ENCODE peak calls at places on chromosomes 7 and 10, in seven cellular contexts. L, F, X, D, W, Z and Q are unnamed samples.

GRCh38 chr10:17779761-17780160 is 27.8 kb downstream of the TMEM236 start:
- DNase-seq in L (no peak), F (no peak), X (no peak), D (no peak), W (no peak), Z (no peak), Q (no peak)

GRCh38 chr7:105454921-105455320 is 66.2 kb upstream of the SRPK2 start:
- DNase-seq in L (no peak), F (no peak), X (no peak), D (no peak), W (no peak), Z (no peak), Q (no peak)

GRCh38 chr10:90276894-90277447 is 575.6 kb downstream of the KIF20B start:
- DNase-seq in L (no peak), F (no peak), X (no peak), D (no peak), W (no peak), Z (no peak), Q (no peak)

GRCh38 chr7:142412551-142413193 is 154.8 kb upstream of the PRSS58 start:
- DNase-seq in L (peak), F (peak), X (no peak), D (no peak), W (peak), Z (peak), Q (peak)

GRCh38 chr7:157248659-157249058 is 88.1 kb upstream of the DNAJB6 start:
- DNase-seq in L (no peak), F (no peak), X (no peak), D (no peak), W (no peak), Z (no peak), Q (no peak)

GRCh38 chr7:27586825-27587224 is 75.9 kb downstream of the HIBADH start:
- DNase-seq in L (no peak), F (no peak), X (no peak), D (no peak), W (peak), Z (no peak), Q (no peak)

GRCh38 chr10:17216217-17216900 is 11.7 kb upstream of the VIM start:
- DNase-seq in L (peak), F (no peak), X (no peak), D (no peak), W (peak), Z (peak), Q (peak)

GRCh38 chr10:70478191-70479160 is at the start of gene PALD1:
- DNase-seq in L (peak), F (peak), X (peak), D (peak), W (peak), Z (peak), Q (no peak)

GRCh38 chr10:73060738-73061635 is 35.7 kb downstream of the P4HA1 start:
- DNase-seq in L (no peak), F (no peak), X (no peak), D (no peak), W (no peak), Z (no peak), Q (no peak)

GRCh38 chr7:140304071-140304799 is 94.1 kb downstream of the SLC37A3 start:
- DNase-seq in L (no peak), F (no peak), X (no peak), D (no peak), W (no peak), Z (no peak), Q (no peak)

GRCh38 chr10:69088801-69089501 is 1.0 kb downstream of the SRGN start:
- DNase-seq in L (peak), F (no peak), X (no peak), D (no peak), W (no peak), Z (no peak), Q (no peak)

GRCh38 chr7:43439631-43440401 is 143.1 kb upstream of the STK17A start:
- DNase-seq in L (peak), F (peak), X (no peak), D (peak), W (peak), Z (peak), Q (no peak)

GRCh38 chr10:94673614-94674321 is 9.8 kb upstream of the CYP2C18 start:
- DNase-seq in L (no peak), F (no peak), X (no peak), D (no peak), W (no peak), Z (no peak), Q (no peak)

GRCh38 chr10:59181668-59182067 is 5.2 kb downstream of the PHYHIPL start:
- DNase-seq in L (no peak), F (peak), X (no peak), D (peak), W (peak), Z (peak), Q (peak)

GRCh38 chr7:21722371-21722770 is 179.5 kb downstream of the DNAH11 start:
- DNase-seq in L (no peak), F (no peak), X (no peak), D (no peak), W (no peak), Z (no peak), Q (no peak)

GRCh38 chr10:5614081-5614721 is 52.2 kb downstream of the ASB13 start:
- DNase-seq in L (no peak), F (no peak), X (no peak), D (no peak), W (no peak), Z (no peak), Q (peak)

GRCh38 chr7:50216626-50217025 is 87.9 kb upstream of the IKZF1 start:
- DNase-seq in L (no peak), F (no peak), X (no peak), D (no peak), W (no peak), Z (no peak), Q (no peak)

GRCh38 chr7:19491821-19492452 is 216.9 kb downstream of the POLR1F start:
- DNase-seq in L (peak), F (no peak), X (no peak), D (no peak), W (no peak), Z (peak), Q (peak)

GRCh38 chr7:22781230-22781711 is 41.4 kb downstream of the TOMM7 start:
- DNase-seq in L (no peak), F (no peak), X (no peak), D (no peak), W (no peak), Z (no peak), Q (peak)

GRCh38 chr10:43939939-43940810 is 291.5 kb upstream of the ZNF32 start:
- DNase-seq in L (no peak), F (no peak), X (no peak), D (no peak), W (peak), Z (no peak), Q (no peak)

GRCh38 chr10:22618081-22618785 is 96.1 kb downstream of the PIP4K2A start:
- DNase-seq in L (peak), F (no peak), X (no peak), D (no peak), W (no peak), Z (no peak), Q (no peak)

GRCh38 chr10:132321726-132322125 is 10.3 kb upstream of the LRRC27 start:
- DNase-seq in L (no peak), F (no peak), X (peak), D (no peak), W (no peak), Z (no peak), Q (no peak)

GRCh38 chr7:149370790-149371189 is 90.1 kb downstream of the ZNF777 start:
- DNase-seq in L (peak), F (no peak), X (no peak), D (no peak), W (no peak), Z (no peak), Q (no peak)

GRCh38 chr7:19107392-19108147 is 9.9 kb downstream of the TWIST1 start:
- DNase-seq in L (no peak), F (peak), X (peak), D (no peak), W (peak), Z (no peak), Q (no peak)

GRCh38 chr7:159046300-159046699 is 98.4 kb downstream of the VIPR2 start:
- DNase-seq in L (no peak), F (no peak), X (no peak), D (no peak), W (no peak), Z (no peak), Q (no peak)

GRCh38 chr7:159047536-159047935 is 97.1 kb downstream of the VIPR2 start:
- DNase-seq in L (no peak), F (no peak), X (no peak), D (no peak), W (no peak), Z (no peak), Q (no peak)

GRCh38 chr7:159042639-159043101 is 102.0 kb downstream of the VIPR2 start:
- DNase-seq in L (no peak), F (no peak), X (peak), D (no peak), W (no peak), Z (no peak), Q (no peak)

GRCh38 chr7:159048656-159049055 is 96.0 kb downstream of the VIPR2 start:
- DNase-seq in L (no peak), F (no peak), X (no peak), D (no peak), W (no peak), Z (no peak), Q (no peak)

GRCh38 chr7:159045839-159046238 is 98.8 kb downstream of the VIPR2 start:
- DNase-seq in L (no peak), F (no peak), X (no peak), D (no peak), W (no peak), Z (no peak), Q (no peak)
- TF ChIP-seq CTCF in L (peak), F (no peak), X (no peak), D (no peak), W (peak), Z (no peak), Q (no peak)

GRCh38 chr7:25600521-25600920 is 372.2 kb upstream of the NPVF start:
- DNase-seq in L (no peak), F (no peak), X (no peak), D (no peak), W (no peak), Z (no peak), Q (no peak)
- TF ChIP-seq CTCF in L (no peak), F (no peak), X (no peak), D (no peak), W (no peak), Z (no peak), Q (no peak)

GRCh38 chr7:25722856-25723255 is 429.1 kb upstream of the NFE2L3 start:
- DNase-seq in L (no peak), F (no peak), X (no peak), D (no peak), W (no peak), Z (no peak), Q (no peak)

GRCh38 chr7:25725483-25725882 is 426.5 kb upstream of the NFE2L3 start:
- DNase-seq in L (no peak), F (no peak), X (no peak), D (no peak), W (no peak), Z (no peak), Q (no peak)

GRCh38 chr7:25716421-25716820 is 435.6 kb upstream of the NFE2L3 start:
- DNase-seq in L (no peak), F (no peak), X (no peak), D (no peak), W (no peak), Z (no peak), Q (no peak)

GRCh38 chr7:25726180-25726579 is 425.8 kb upstream of the NFE2L3 start:
- DNase-seq in L (no peak), F (no peak), X (no peak), D (no peak), W (peak), Z (no peak), Q (no peak)

GRCh38 chr7:25720427-25720826 is 431.6 kb upstream of the NFE2L3 start:
- DNase-seq in L (no peak), F (no peak), X (no peak), D (no peak), W (no peak), Z (no peak), Q (no peak)
- TF ChIP-seq CTCF in L (peak), F (peak), X (peak), D (peak), W (peak), Z (peak), Q (peak)

GRCh38 chr7:101557978-101558741 is 70.9 kb downstream of the MYL10 start:
- DNase-seq in L (no peak), F (no peak), X (no peak), D (no peak), W (peak), Z (no peak), Q (no peak)
- TF ChIP-seq CTCF in L (no peak), F (no peak), X (no peak), D (no peak), W (no peak), Z (no peak), Q (no peak)

GRCh38 chr7:46723003-46723402 is 801.9 kb upstream of the IGFBP3 start:
- DNase-seq in L (no peak), F (no peak), X (no peak), D (no peak), W (no peak), Z (no peak), Q (no peak)

GRCh38 chr7:46725136-46725535 is 804.1 kb upstream of the IGFBP3 start:
- DNase-seq in L (no peak), F (no peak), X (no peak), D (no peak), W (no peak), Z (no peak), Q (no peak)

GRCh38 chr7:46723742-46724141 is 802.7 kb upstream of the IGFBP3 start:
- DNase-seq in L (no peak), F (no peak), X (no peak), D (no peak), W (no peak), Z (no peak), Q (no peak)

GRCh38 chr7:46720761-46721160 is 799.7 kb upstream of the IGFBP3 start:
- DNase-seq in L (no peak), F (no peak), X (no peak), D (no peak), W (no peak), Z (no peak), Q (no peak)

DNA sequence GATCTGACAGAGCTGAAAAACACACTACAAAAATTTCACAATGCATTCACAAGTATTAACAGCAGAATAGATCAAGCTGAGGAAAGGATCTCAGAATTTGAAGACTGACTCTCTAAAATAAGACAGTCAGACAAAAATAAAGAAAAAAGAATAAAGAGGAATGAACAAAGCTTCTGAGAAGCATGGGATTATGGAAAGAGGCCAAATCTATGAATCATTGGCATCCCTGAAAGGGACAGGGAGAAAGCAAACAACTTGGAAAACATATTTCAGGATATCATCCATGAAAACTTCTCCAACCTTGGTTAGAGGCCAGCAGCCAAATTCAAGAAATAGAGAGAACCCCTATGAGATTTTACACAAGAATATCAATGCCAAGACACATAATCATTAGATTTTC is 804.8 kb upstream of the IGFBP3 start:
- DNase-seq in L (no peak), F (no peak), X (no peak), D (no peak), W (no peak), Z (no peak), Q (no peak)
- TF ChIP-seq CTCF in L (no peak), F (no peak), X (no peak), D (no peak), W (no peak), Z (no peak), Q (no peak)

GRCh38 chr7:964401-965231 is 10.1 kb upstream of the ADAP1 start:
- DNase-seq in L (no peak), F (no peak), X (peak), D (no peak), W (peak), Z (no peak), Q (no peak)
- TF ChIP-seq CTCF in L (no peak), F (no peak), X (peak), D (peak), W (peak), Z (no peak), Q (no peak)